ENCODE peak calls at places on chromosomes 5 and 9, in six cellular contexts. One of them, this sample, is unnamed.

GRCh38 chr9:114911167-114911821 is 19.1 kb downstream of the TNFSF8 start:
- DNase-seq in H1: no peak
- DNase-seq in IMR-90: peak; percentile 51
- DNase-seq in H9: no peak
- DNase-seq in neuronal stem cell: peak; percentile 51
- DNase-seq in trophoblast cell: no peak
- DNase-seq in this sample: peak; percentile 65

GRCh38 chr5:37735649-37736347 is 104.0 kb downstream of the GDNF start:
- DNase-seq in IMR-90: peak; percentile 44
- DNase-seq in neuronal stem cell: no peak
- DNase-seq in trophoblast cell: no peak
- DNase-seq in H1: no peak
- DNase-seq in H9: no peak
- DNase-seq in this sample: peak; percentile 36

GRCh38 chr5:167511-167910 is 23.8 kb upstream of the LRRC14B start:
- DNase-seq in neuronal stem cell: no peak
- DNase-seq in trophoblast cell: no peak
- DNase-seq in IMR-90: peak; percentile 14
- DNase-seq in H9: peak; percentile 25
- DNase-seq in H1: no peak
- DNase-seq in this sample: peak; percentile 59

GRCh38 chr5:56522169-56522568 is 289.0 kb upstream of the ANKRD55 start:
- DNase-seq in H1: no peak
- DNase-seq in trophoblast cell: no peak
- DNase-seq in IMR-90: no peak
- DNase-seq in H9: no peak
- DNase-seq in neuronal stem cell: no peak
- DNase-seq in this sample: no peak

GRCh38 chr9:69174645-69175487 is 789 bp downstream of the TJP2 start:
- DNase-seq in H9: peak; percentile 55
- DNase-seq in IMR-90: peak; percentile 98
- DNase-seq in H1: no peak
- DNase-seq in neuronal stem cell: no peak
- DNase-seq in trophoblast cell: peak; percentile 87
- DNase-seq in this sample: peak; percentile 98

GRCh38 chr9:131228988-131229387 is 47.3 kb downstream of the FAM78A start:
- DNase-seq in neuronal stem cell: no peak
- DNase-seq in trophoblast cell: no peak
- DNase-seq in IMR-90: peak; percentile 93
- DNase-seq in H9: no peak
- DNase-seq in H1: no peak
- DNase-seq in this sample: peak; percentile 17

GRCh38 chr5:175743676-175744210 is 85.9 kb downstream of the HRH2 start:
- DNase-seq in IMR-90: peak; percentile 7
- DNase-seq in neuronal stem cell: peak; percentile 36
- DNase-seq in H1: no peak
- DNase-seq in trophoblast cell: no peak
- DNase-seq in H9: peak; percentile 56
- DNase-seq in this sample: peak; percentile 2

GRCh38 chr5:53008751-53009150 is 19.6 kb downstream of the ITGA2 start:
- DNase-seq in trophoblast cell: no peak
- DNase-seq in H9: no peak
- DNase-seq in H1: no peak
- DNase-seq in neuronal stem cell: no peak
- DNase-seq in IMR-90: peak; percentile 84
- DNase-seq in this sample: peak; percentile 77

GRCh38 chr5:138829341-138829740 is 45.8 kb downstream of the LRRTM2 start:
- DNase-seq in H9: no peak
- DNase-seq in trophoblast cell: no peak
- DNase-seq in H1: no peak
- DNase-seq in neuronal stem cell: no peak
- DNase-seq in IMR-90: peak; percentile 31
- DNase-seq in this sample: peak; percentile 58

GRCh38 chr5:171681667-171682066 is 104.0 kb upstream of the SMIM23 start:
- DNase-seq in trophoblast cell: no peak
- DNase-seq in H1: no peak
- DNase-seq in neuronal stem cell: no peak
- DNase-seq in IMR-90: peak; percentile 26
- DNase-seq in H9: no peak
- DNase-seq in this sample: no peak

GRCh38 chr5:99248066-99248465 is 319.3 kb upstream of the CHD1 start:
- DNase-seq in trophoblast cell: no peak
- DNase-seq in H1: no peak
- DNase-seq in neuronal stem cell: no peak
- DNase-seq in IMR-90: no peak
- DNase-seq in H9: no peak
- DNase-seq in this sample: no peak

GRCh38 chr5:171969288-171969880 is 37.1 kb downstream of the FBXW11 start:
- DNase-seq in H1: no peak
- DNase-seq in IMR-90: no peak
- DNase-seq in H9: no peak
- DNase-seq in trophoblast cell: no peak
- DNase-seq in neuronal stem cell: no peak
- DNase-seq in this sample: no peak

GRCh38 chr9:127723450-127723849 is 7.6 kb downstream of the TTC16 start:
- DNase-seq in H1: no peak
- DNase-seq in neuronal stem cell: no peak
- DNase-seq in H9: no peak
- DNase-seq in IMR-90: peak; percentile 66
- DNase-seq in trophoblast cell: no peak
- DNase-seq in this sample: no peak

GRCh38 chr5:98927988-98928801 is 612 bp downstream of the CHD1 start:
- DNase-seq in H1: peak; percentile 71
- DNase-seq in H9: peak; percentile 62
- DNase-seq in IMR-90: peak; percentile 58
- DNase-seq in trophoblast cell: peak; percentile 51
- DNase-seq in neuronal stem cell: peak; percentile 53
- DNase-seq in this sample: peak; percentile 79

GRCh38 chr9:15873573-15874177 is 320.8 kb downstream of the CCDC171 start:
- DNase-seq in H1: no peak
- DNase-seq in neuronal stem cell: peak; percentile 30
- DNase-seq in H9: no peak
- DNase-seq in trophoblast cell: no peak
- DNase-seq in IMR-90: peak; percentile 74
- DNase-seq in this sample: peak; percentile 58

GRCh38 chr9:21554813-21555212 is 72.7 kb upstream of the IFNE start:
- DNase-seq in H9: no peak
- DNase-seq in H1: no peak
- DNase-seq in neuronal stem cell: no peak
- DNase-seq in IMR-90: no peak
- DNase-seq in trophoblast cell: no peak
- DNase-seq in this sample: no peak

GRCh38 chr5:38556115-38556598 is 289 bp downstream of the LIFR start:
- DNase-seq in H9: no peak
- DNase-seq in trophoblast cell: peak; percentile 80
- DNase-seq in H1: peak; percentile 62
- DNase-seq in IMR-90: no peak
- DNase-seq in neuronal stem cell: no peak
- DNase-seq in this sample: no peak

GRCh38 chr9:129612815-129613519 is 7.9 kb downstream of the C9orf50 start:
- DNase-seq in H1: no peak
- DNase-seq in IMR-90: no peak
- DNase-seq in neuronal stem cell: no peak
- DNase-seq in H9: no peak
- DNase-seq in trophoblast cell: no peak
- DNase-seq in this sample: no peak
- H3K4me2 ChIP-seq in H1: no peak overlapping the region
- H3K4me2 ChIP-seq in IMR-90: no peak overlapping the region
- H3K4me2 ChIP-seq in neuronal stem cell: no peak overlapping the region
- H3K4me2 ChIP-seq in H9: no peak overlapping the region
- H3K4me2 ChIP-seq in trophoblast cell: no peak overlapping the region
- H3K4me2 ChIP-seq in this sample: no peak overlapping the region

DNA sequence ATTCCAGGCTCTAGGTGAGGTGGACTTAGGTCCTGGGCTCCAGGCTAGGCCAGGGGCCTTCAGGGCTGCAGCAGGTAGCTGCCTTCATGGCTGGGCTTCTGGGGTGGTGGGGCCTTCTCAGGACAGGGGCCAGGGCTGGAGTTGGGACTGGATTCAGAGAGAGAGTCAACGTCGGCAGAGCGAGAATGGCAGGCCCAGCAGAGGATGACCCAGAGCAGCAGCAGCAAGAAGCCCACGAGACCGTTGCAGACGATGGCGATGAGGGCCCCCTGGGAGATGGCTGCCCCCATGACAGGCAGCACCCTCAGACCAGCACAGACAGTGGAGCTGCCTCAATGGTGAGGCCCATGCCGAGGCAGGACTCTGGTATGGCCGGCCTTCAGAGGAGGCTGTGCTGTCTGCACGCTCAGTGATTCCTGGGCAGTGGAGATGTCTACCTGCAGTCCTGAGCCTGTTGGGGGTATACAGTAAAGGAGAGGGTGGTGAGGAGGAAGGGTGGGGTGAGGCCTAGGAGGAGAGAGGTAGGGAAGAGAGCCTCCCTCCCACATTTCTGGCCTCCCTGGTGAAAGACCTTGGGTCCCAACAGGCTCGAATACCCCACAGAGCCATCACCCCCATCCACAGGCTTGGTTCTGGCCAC is 1.3 kb downstream of the ENHO start:
- DNase-seq in H9: no peak
- DNase-seq in IMR-90: no peak
- DNase-seq in neuronal stem cell: no peak
- DNase-seq in trophoblast cell: no peak
- DNase-seq in H1: no peak
- DNase-seq in this sample: no peak
- H4K91ac ChIP-seq in H9: no peak overlapping the region
- H4K91ac ChIP-seq in IMR-90: no peak overlapping the region
- H4K91ac ChIP-seq in neuronal stem cell: no peak overlapping the region
- H4K91ac ChIP-seq in trophoblast cell: no peak overlapping the region
- H4K91ac ChIP-seq in H1: peak overlapping the region; percentile 54
- H4K91ac ChIP-seq in this sample: no peak overlapping the region

GRCh38 chr9:70387663-70388062 is 26.8 kb downstream of the KLF9 start:
- DNase-seq in IMR-90: no peak
- DNase-seq in neuronal stem cell: no peak
- DNase-seq in trophoblast cell: no peak
- DNase-seq in H9: no peak
- DNase-seq in H1: no peak
- DNase-seq in this sample: peak; percentile 23

GRCh38 chr9:70390922-70391321 is 23.5 kb downstream of the KLF9 start:
- DNase-seq in IMR-90: no peak
- DNase-seq in trophoblast cell: no peak
- DNase-seq in neuronal stem cell: no peak
- DNase-seq in H1: no peak
- DNase-seq in H9: no peak
- DNase-seq in this sample: no peak

GRCh38 chr9:70389188-70389587 is 25.3 kb downstream of the KLF9 start:
- DNase-seq in trophoblast cell: no peak
- DNase-seq in neuronal stem cell: no peak
- DNase-seq in IMR-90: no peak
- DNase-seq in H1: no peak
- DNase-seq in H9: no peak
- DNase-seq in this sample: no peak

GRCh38 chr9:70392189-70392588 is 22.3 kb downstream of the KLF9 start:
- DNase-seq in H1: no peak
- DNase-seq in IMR-90: no peak
- DNase-seq in trophoblast cell: no peak
- DNase-seq in neuronal stem cell: no peak
- DNase-seq in H9: no peak
- DNase-seq in this sample: no peak

DNA sequence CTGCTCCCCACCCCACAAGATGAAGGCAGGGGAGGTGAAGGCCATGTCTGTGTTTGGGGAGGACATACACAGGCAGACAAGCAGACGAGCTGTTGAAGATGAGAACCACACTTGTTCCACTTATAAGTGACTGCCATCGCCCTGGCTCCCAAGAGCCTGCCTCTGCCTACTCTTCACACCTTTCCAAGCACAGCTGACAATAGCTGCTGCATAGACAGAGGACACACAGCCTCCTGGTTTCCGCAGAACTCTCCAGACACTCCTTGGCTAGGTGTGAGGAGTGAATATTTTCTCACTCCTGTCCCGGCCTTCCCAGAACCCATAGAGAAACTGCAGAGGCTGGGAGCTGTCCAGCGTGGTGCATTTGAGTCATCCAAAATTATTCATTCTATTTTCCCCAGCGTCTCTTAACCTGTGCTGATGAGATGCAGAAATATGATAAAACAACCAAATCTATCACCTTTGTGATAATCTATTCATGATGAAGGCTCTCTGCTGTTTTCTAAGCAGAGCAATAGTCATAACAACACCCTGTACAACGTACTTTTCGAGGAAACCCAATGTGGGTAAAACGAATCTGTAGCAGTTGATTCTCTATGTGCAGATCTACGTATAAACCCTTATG is 24.7 kb downstream of the KLF9 start:
- DNase-seq in IMR-90: peak; percentile 49
- DNase-seq in H9: no peak
- DNase-seq in neuronal stem cell: no peak
- DNase-seq in trophoblast cell: no peak
- DNase-seq in H1: no peak
- DNase-seq in this sample: peak; percentile 59
- H3K4me2 ChIP-seq in IMR-90: no peak overlapping the region
- H3K4me2 ChIP-seq in H9: no peak overlapping the region
- H3K4me2 ChIP-seq in neuronal stem cell: no peak overlapping the region
- H3K4me2 ChIP-seq in trophoblast cell: no peak overlapping the region
- H3K4me2 ChIP-seq in H1: no peak overlapping the region
- H3K4me2 ChIP-seq in this sample: no peak overlapping the region

GRCh38 chr5:72776684-72777083 is 39.8 kb upstream of the TNPO1 start:
- DNase-seq in H1: no peak
- DNase-seq in neuronal stem cell: no peak
- DNase-seq in IMR-90: no peak
- DNase-seq in trophoblast cell: no peak
- DNase-seq in H9: no peak
- DNase-seq in this sample: no peak
- H4K91ac ChIP-seq in H1: no peak overlapping the region
- H4K91ac ChIP-seq in neuronal stem cell: no peak overlapping the region
- H4K91ac ChIP-seq in IMR-90: no peak overlapping the region
- H4K91ac ChIP-seq in trophoblast cell: no peak overlapping the region
- H4K91ac ChIP-seq in H9: no peak overlapping the region
- H4K91ac ChIP-seq in this sample: no peak overlapping the region

This sample was measured in mesenchymal stem cell.